ENCODE peak calls at places on chromosomes 3 and 15, in eight cellular contexts. D, M, Y, C, Q, K, L and A are unnamed samples.

GRCh38 chr3:9901967-9902366 is 681 bp upstream of the IL17RE start:
- DNase-seq in C (no peak), Q (peak), D (no peak), M (no peak), L (no peak), K (no peak), Y (no peak), A (no peak)

GRCh38 chr3:139846729-139847128 is 88.3 kb upstream of the CLSTN2 start:
- DNase-seq in Q (no peak), K (no peak), M (no peak), C (no peak), L (no peak), D (peak), Y (no peak), A (no peak)

GRCh38 chr3:105970283-105970682 is 101.5 kb upstream of the CBLB start:
- DNase-seq in Y (peak), D (no peak), L (no peak), Q (no peak), K (peak), M (peak), C (peak), A (peak)

GRCh38 chr3:12658593-12659058 is 5.3 kb downstream of the RAF1 start:
- DNase-seq in K (peak), C (peak), Y (peak), M (peak), Q (no peak), L (no peak), D (no peak), A (no peak)

GRCh38 chr15:33194237-33194636 is 277 bp downstream of the FMN1 start:
- DNase-seq in Q (no peak), K (no peak), L (no peak), D (no peak), C (no peak), M (no peak), Y (no peak), A (no peak)

GRCh38 chr15:69016021-69016595 is 1.6 kb downstream of the NOX5 start:
- DNase-seq in Y (no peak), K (no peak), C (no peak), Q (no peak), M (no peak), D (no peak), L (no peak), A (no peak)

GRCh38 chr3:59451041-59451763 is 401.4 kb upstream of the CFAP20DC start:
- DNase-seq in K (no peak), Y (no peak), C (peak), Q (no peak), L (no peak), M (peak), D (no peak), A (peak)

GRCh38 chr3:176814252-176814651 is 383.0 kb downstream of the TBL1XR1 start:
- DNase-seq in C (no peak), M (no peak), K (peak), L (peak), Q (peak), Y (peak), D (no peak), A (no peak)

GRCh38 chr15:48385431-48385830 is 54.2 kb downstream of the DUT start:
- DNase-seq in C (peak), M (no peak), Y (peak), K (peak), Q (no peak), L (no peak), D (no peak), A (peak)

GRCh38 chr3:98521897-98522537 is 685 bp downstream of the CLDND1 start:
- DNase-seq in L (peak), M (peak), Q (peak), D (peak), C (peak), Y (peak), K (peak), A (peak)

GRCh38 chr15:63029701-63030100 is 12.8 kb upstream of the TPM1 start:
- DNase-seq in D (no peak), Y (no peak), M (no peak), L (no peak), K (no peak), C (no peak), Q (no peak), A (no peak)